ENCODE peak calls at places on chromosomes 5 and 9, in six cellular contexts. I, A, T, K, B and F are unnamed samples.

GRCh38 chr9:99354104-99354503 is 132.0 kb downstream of the SEC61B start:
- DNase-seq in I (no peak), A (no peak), T (no peak), K (no peak), B (no peak), F (no peak)

GRCh38 chr5:172224996-172225395 is 31.0 kb downstream of the EFCAB9 start:
- DNase-seq in I (no peak), A (no peak), T (no peak), K (no peak), B (no peak), F (no peak)

GRCh38 chr5:176817864-176818377 is 7.6 kb downstream of the UNC5A start:
- DNase-seq in I (no peak), A (no peak), T (no peak), K (no peak), B (peak; percentile 66), F (no peak)

GRCh38 chr5:149816661-149817060 is 86.6 kb downstream of the PPARGC1B start:
- DNase-seq in I (no peak), A (no peak), T (no peak), K (no peak), B (no peak), F (no peak)

GRCh38 chr5:62100201-62100600 is 205.8 kb upstream of the KIF2A start:
- DNase-seq in I (no peak), A (no peak), T (no peak), K (no peak), B (no peak), F (no peak)

GRCh38 chr5:126234563-126235195 is 188.5 kb upstream of the GRAMD2B start:
- DNase-seq in I (no peak), A (no peak), T (no peak), K (peak; percentile 18), B (peak; percentile 22), F (no peak)

GRCh38 chr9:129394920-129395279 is 216.8 kb upstream of the IER5L start:
- DNase-seq in I (no peak), A (no peak), T (no peak), K (no peak), B (no peak), F (no peak)

GRCh38 chr5:166781729-166782128 is 1509.7 kb upstream of the WWC1 start:
- DNase-seq in I (no peak), A (no peak), T (no peak), K (no peak), B (no peak), F (no peak)

GRCh38 chr5:142181096-142181495 is 72.5 kb downstream of the NDFIP1 start:
- DNase-seq in I (no peak), A (no peak), T (no peak), K (no peak), B (no peak), F (no peak)

GRCh38 chr9:123316053-123316718 is 39.8 kb upstream of the CRB2 start:
- DNase-seq in I (no peak), A (no peak), T (no peak), K (no peak), B (no peak), F (no peak)

GRCh38 chr5:176180339-176180738 is 57.9 kb upstream of the SIMC1 start:
- DNase-seq in I (no peak), A (no peak), T (no peak), K (no peak), B (no peak), F (no peak)

GRCh38 chr9:127132921-127133647 is 10.6 kb upstream of the ANGPTL2 start:
- DNase-seq in I (no peak), A (peak; percentile 29), T (no peak), K (peak; percentile 50), B (no peak), F (no peak)

GRCh38 chr9:124590886-124591641 is 83.9 kb upstream of the NR5A1 start:
- DNase-seq in I (no peak), A (no peak), T (no peak), K (no peak), B (no peak), F (no peak)

GRCh38 chr5:95857185-95857945 is 34.8 kb upstream of the GLRX start:
- DNase-seq in I (no peak), A (peak; percentile 77), T (no peak), K (peak; percentile 83), B (no peak), F (no peak)

GRCh38 chr9:13628526-13628925 is 349.0 kb upstream of the MPDZ start:
- DNase-seq in I (no peak), A (no peak), T (no peak), K (no peak), B (no peak), F (no peak)

GRCh38 chr5:144189800-144190429 is 19.2 kb downstream of the KCTD16 start:
- DNase-seq in I (no peak), A (peak; percentile 40), T (peak; percentile 71), K (peak; percentile 98), B (peak; percentile 23), F (peak; percentile 86)

GRCh38 chr5:14742427-14743010 is 78.0 kb downstream of the OTULIN start:
- DNase-seq in I (no peak), A (no peak), T (no peak), K (no peak), B (no peak), F (no peak)

GRCh38 chr9:94906181-94906580 is 179.7 kb downstream of the AOPEP start:
- DNase-seq in I (no peak), A (no peak), T (no peak), K (no peak), B (no peak), F (no peak)